ENCODE peak calls at places on chromosomes 4 and X, in seven cellular contexts. L, J, W, V, M, P and H are unnamed samples.

GRCh38 chr4:139556735-139557505 is 901 bp upstream of the SETD7 start:
- DNase-seq in L (peak), J (no peak), W (peak), V (no peak), M (peak), P (no peak), H (peak)

GRCh38 chrX:11968470-11968869 is 169.8 kb upstream of the FRMPD4 start:
- DNase-seq in L (no peak), J (no peak), W (no peak), V (no peak), M (no peak), P (peak), H (no peak)

GRCh38 chr4:139265654-139266053 is 14.4 kb downstream of the MGARP start:
- DNase-seq in L (no peak), J (no peak), W (no peak), V (no peak), M (no peak), P (no peak), H (no peak)

GRCh38 chr4:74757136-74757535 is 37.2 kb downstream of the BTC start:
- DNase-seq in L (no peak), J (no peak), W (no peak), V (no peak), M (no peak), P (no peak), H (no peak)

GRCh38 chr4:140595065-140595464 is 26.3 kb upstream of the UCP1 start:
- DNase-seq in L (peak), J (no peak), W (peak), V (no peak), M (no peak), P (peak), H (no peak)

GRCh38 chr4:68865760-68866159 is 50.0 kb downstream of the UGT2B10 start:
- DNase-seq in L (no peak), J (no peak), W (no peak), V (no peak), M (no peak), P (no peak), H (no peak)

GRCh38 chrX:107541244-107541643 is 87.1 kb upstream of the PRPS1 start:
- DNase-seq in L (no peak), J (no peak), W (no peak), V (no peak), M (no peak), P (no peak), H (no peak)

GRCh38 chrX:115324194-115324593 is 34.7 kb downstream of the LUZP4 start:
- DNase-seq in L (no peak), J (no peak), W (no peak), V (no peak), M (no peak), P (no peak), H (no peak)

GRCh38 chrX:20284992-20285391 is 18.3 kb upstream of the RPS6KA3 start:
- DNase-seq in L (no peak), J (no peak), W (no peak), V (no peak), M (no peak), P (no peak), H (no peak)

GRCh38 chrX:151776113-151776790 is 41.7 kb downstream of the CNGA2 start:
- DNase-seq in L (no peak), J (no peak), W (no peak), V (no peak), M (no peak), P (no peak), H (no peak)

GRCh38 chrX:21986596-21986995 is 45.5 kb upstream of the PHEX start:
- DNase-seq in L (no peak), J (no peak), W (no peak), V (no peak), M (no peak), P (no peak), H (no peak)

GRCh38 chrX:51407520-51408409 is 75.1 kb downstream of the NUDT10 start:
- DNase-seq in L (no peak), J (no peak), W (no peak), V (no peak), M (no peak), P (no peak), H (no peak)

GRCh38 chr4:752196-752861 is 46.7 kb downstream of the PCGF3 start:
- DNase-seq in L (no peak), J (no peak), W (no peak), V (no peak), M (no peak), P (no peak), H (no peak)

GRCh38 chrX:19156223-19156622 is 34.0 kb upstream of the ADGRG2 start:
- DNase-seq in L (no peak), J (no peak), W (no peak), V (no peak), M (no peak), P (no peak), H (no peak)

GRCh38 chr4:182449186-182449880 is 206.1 kb downstream of the TENM3 start:
- DNase-seq in L (peak), J (no peak), W (no peak), V (no peak), M (no peak), P (no peak), H (no peak)

GRCh38 chr4:176792348-176793059 is at the start of gene VEGFC:
- DNase-seq in L (peak), J (no peak), W (peak), V (no peak), M (peak), P (peak), H (peak)

GRCh38 chrX:141314441-141314840 is 72.1 kb upstream of the SPANXC start:
- DNase-seq in L (no peak), J (no peak), W (no peak), V (no peak), M (no peak), P (no peak), H (no peak)

DNA sequence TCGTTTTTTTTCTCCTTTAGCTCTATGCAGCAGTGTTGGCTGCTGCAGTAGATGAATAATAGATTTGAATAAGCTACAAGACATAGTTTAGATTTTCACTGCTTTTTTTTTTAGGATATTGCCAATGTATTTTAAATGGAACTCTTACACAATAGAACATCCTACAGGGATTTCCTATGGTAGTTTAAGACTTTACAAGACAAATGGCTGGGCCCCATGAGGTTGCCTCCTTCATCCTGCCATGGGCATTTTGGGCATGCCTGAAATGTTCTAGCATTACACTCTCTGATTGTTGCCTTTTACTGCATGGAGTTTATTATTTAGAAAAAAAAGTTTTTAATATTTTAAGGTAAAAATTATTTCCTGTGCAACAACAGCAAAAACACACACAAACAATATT is 74.5 kb downstream of the MID1 start:
- DNase-seq in L (no peak), J (no peak), W (no peak), V (no peak), M (no peak), P (no peak), H (no peak)
- TF ChIP-seq POLR2AphosphoS5 in L (no peak), J (no peak), W (no peak), V (no peak), M (no peak), P (no peak), H (no peak)

GRCh38 chr4:152983774-152984411 is 47.8 kb downstream of the FHDC1 start:
- DNase-seq in L (no peak), J (no peak), W (no peak), V (no peak), M (no peak), P (no peak), H (no peak)
- TF ChIP-seq TAF1 in L (no peak), J (no peak), W (no peak), V (no peak), M (no peak), P (no peak), H (no peak)

DNA sequence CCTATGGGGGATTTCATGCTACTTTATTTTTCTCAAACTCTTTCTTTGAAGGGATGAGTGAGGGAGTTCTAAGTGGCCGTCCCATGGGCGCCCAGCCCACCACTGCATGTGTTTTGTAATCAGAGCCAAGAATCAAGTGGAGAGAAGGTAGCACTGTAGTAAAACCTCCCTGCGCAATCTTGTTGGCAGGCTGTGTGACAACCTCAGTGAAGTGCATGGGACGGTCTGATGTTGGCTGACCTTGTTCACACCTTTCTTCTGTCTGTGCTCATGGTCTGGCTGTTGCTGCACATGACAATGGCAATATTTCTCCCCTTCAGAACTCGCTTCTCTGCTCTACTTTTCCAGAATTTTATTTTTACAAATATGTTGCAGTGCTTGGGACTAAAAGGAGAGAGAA is 71.2 kb upstream of the SHISA3 start:
- DNase-seq in L (no peak), J (no peak), W (no peak), V (no peak), M (no peak), P (no peak), H (no peak)
- TF ChIP-seq POLR2AphosphoS5 in L (no peak), J (no peak), W (no peak), V (no peak), M (no peak), P (no peak), H (no peak)

GRCh38 chr4:123619895-123620294 is 223.3 kb downstream of the SPRY1 start:
- DNase-seq in L (no peak), J (no peak), W (no peak), V (no peak), M (no peak), P (peak), H (no peak)

GRCh38 chr4:123619326-123619725 is 222.7 kb downstream of the SPRY1 start:
- DNase-seq in L (no peak), J (no peak), W (no peak), V (no peak), M (no peak), P (no peak), H (no peak)

GRCh38 chr4:123613586-123614344 is 217.2 kb downstream of the SPRY1 start:
- DNase-seq in L (no peak), J (no peak), W (no peak), V (no peak), M (no peak), P (no peak), H (no peak)

GRCh38 chr4:123618606-123619005 is 222.0 kb downstream of the SPRY1 start:
- DNase-seq in L (no peak), J (no peak), W (no peak), V (no peak), M (no peak), P (no peak), H (no peak)

GRCh38 chr4:123616970-123617392 is 220.4 kb downstream of the SPRY1 start:
- DNase-seq in L (no peak), J (no peak), W (no peak), V (no peak), M (peak), P (no peak), H (no peak)
- TF ChIP-seq TAF1 in L (no peak), J (no peak), W (no peak), V (no peak), M (no peak), P (no peak), H (no peak)

DNA sequence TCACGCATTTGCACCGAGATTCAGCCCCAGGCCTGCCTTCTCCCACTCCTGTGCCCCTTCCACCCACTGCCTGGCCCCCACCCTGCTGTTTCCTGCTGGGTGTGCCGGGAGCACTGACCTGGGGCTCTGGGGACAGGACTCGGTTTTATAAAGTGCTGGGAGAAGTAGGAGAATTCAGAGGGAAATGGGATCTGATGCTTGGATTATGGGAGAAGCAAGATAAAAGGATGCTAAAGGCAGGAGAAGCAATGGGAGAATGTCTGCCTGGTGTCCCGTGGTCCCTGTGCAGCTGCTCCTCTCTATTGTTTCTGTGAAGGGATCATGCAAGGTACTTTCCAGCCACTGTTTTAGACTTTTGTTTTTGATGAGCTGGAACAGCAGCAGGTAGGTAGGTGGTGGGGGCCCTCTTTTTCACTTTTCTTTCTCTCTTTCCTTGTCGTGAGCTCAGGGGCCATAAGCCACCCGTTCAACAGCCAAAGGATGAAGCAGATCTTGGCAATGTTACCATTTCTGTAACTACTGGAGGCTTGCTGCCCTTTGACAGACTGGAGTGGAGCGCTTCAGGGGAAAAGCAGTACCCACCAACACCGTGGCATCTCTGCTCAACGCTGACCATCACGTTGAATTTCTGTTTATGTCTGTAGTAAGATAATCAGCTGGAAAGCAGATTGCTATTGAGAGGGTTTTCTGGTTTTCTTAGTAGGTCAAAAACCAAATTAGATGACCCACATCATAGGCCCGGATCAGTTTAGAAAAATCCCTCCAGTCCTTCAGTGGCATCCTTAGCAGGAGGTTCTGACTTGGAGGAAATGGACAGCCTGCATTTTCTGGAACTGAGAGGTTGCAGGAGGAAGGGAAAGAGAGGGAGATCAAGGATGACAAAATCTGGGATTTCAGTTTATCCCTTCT is 63.8 kb upstream of the ENPP6 start:
- DNase-seq in L (peak), J (peak), W (no peak), V (no peak), M (no peak), P (no peak), H (no peak)
- TF ChIP-seq POLR2AphosphoS5 in L (no peak), J (peak), W (peak), V (no peak), M (no peak), P (no peak), H (peak)

DNA sequence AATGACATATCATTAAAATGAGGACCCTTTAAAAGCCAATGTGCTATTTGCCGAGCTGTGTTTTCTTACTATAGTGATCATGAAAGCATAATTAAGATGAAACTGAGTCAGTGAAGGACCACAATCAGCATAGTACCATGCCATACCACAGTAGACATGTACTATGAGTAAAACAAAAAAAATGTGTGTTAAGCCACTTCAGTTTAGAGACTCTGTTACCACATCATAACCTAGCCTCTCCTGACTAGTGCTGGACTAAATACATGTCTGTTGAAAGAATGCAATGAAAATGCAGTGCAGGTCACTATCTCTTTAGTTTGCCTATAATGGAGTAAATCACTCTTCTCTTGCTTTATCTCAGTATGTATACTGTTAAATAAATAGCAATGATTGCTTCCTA is 12.3 kb upstream of the DDX53 start:
- DNase-seq in L (no peak), J (no peak), W (no peak), V (no peak), M (no peak), P (no peak), H (no peak)
- TF ChIP-seq TAF1 in L (no peak), J (no peak), W (no peak), V (no peak), M (no peak), P (no peak), H (no peak)